ENCODE peak calls at places on chromosome 20, in four cellular contexts. One of them, this sample, is unnamed.

GRCh38 chr20:14882846-14883245 is 545.4 kb upstream of the FLRT3 start:
- DNase-seq in effector memory CD4-positive, alpha-beta T cell: no peak
- DNase-seq in activated T-cell treated with anti-CD3 and anti-CD28 coated beads for 1 hour: no peak
- DNase-seq in stimulated activated CD8-positive, alpha-beta memory T cell treated with anti-CD3 and anti-CD28 coated beads, Interleukin-2, amount 100 ng/mL, for 1 hour: no peak
- DNase-seq in this sample: no peak

GRCh38 chr20:38581013-38581412 is at the start of gene ADIG:
- DNase-seq in effector memory CD4-positive, alpha-beta T cell: no peak
- DNase-seq in activated T-cell treated with anti-CD3 and anti-CD28 coated beads for 1 hour: no peak
- DNase-seq in stimulated activated CD8-positive, alpha-beta memory T cell treated with anti-CD3 and anti-CD28 coated beads, Interleukin-2, amount 100 ng/mL, for 1 hour: no peak
- DNase-seq in this sample: no peak

GRCh38 chr20:62485062-62485700 is 9.4 kb upstream of the GATA5 start:
- DNase-seq in effector memory CD4-positive, alpha-beta T cell: no peak
- DNase-seq in activated T-cell treated with anti-CD3 and anti-CD28 coated beads for 1 hour: no peak
- DNase-seq in stimulated activated CD8-positive, alpha-beta memory T cell treated with anti-CD3 and anti-CD28 coated beads, Interleukin-2, amount 100 ng/mL, for 1 hour: no peak
- DNase-seq in this sample: no peak

GRCh38 chr20:51800769-51801219 is 1.5 kb downstream of the SALL4 start:
- DNase-seq in effector memory CD4-positive, alpha-beta T cell: no peak
- DNase-seq in activated T-cell treated with anti-CD3 and anti-CD28 coated beads for 1 hour: no peak
- DNase-seq in stimulated activated CD8-positive, alpha-beta memory T cell treated with anti-CD3 and anti-CD28 coated beads, Interleukin-2, amount 100 ng/mL, for 1 hour: no peak
- DNase-seq in this sample: no peak

GRCh38 chr20:364905-365794 is 15.4 kb upstream of the TRIB3 start:
- DNase-seq in effector memory CD4-positive, alpha-beta T cell: no peak
- DNase-seq in activated T-cell treated with anti-CD3 and anti-CD28 coated beads for 1 hour: no peak
- DNase-seq in stimulated activated CD8-positive, alpha-beta memory T cell treated with anti-CD3 and anti-CD28 coated beads, Interleukin-2, amount 100 ng/mL, for 1 hour: no peak
- DNase-seq in this sample: no peak

GRCh38 chr20:63745961-63746765 is 6.6 kb downstream of the SLC2A4RG start:
- DNase-seq in effector memory CD4-positive, alpha-beta T cell: no peak
- DNase-seq in activated T-cell treated with anti-CD3 and anti-CD28 coated beads for 1 hour: no peak
- DNase-seq in stimulated activated CD8-positive, alpha-beta memory T cell treated with anti-CD3 and anti-CD28 coated beads, Interleukin-2, amount 100 ng/mL, for 1 hour: no peak
- DNase-seq in this sample: no peak

GRCh38 chr20:17061721-17062120 is 165.1 kb upstream of the PCSK2 start:
- DNase-seq in effector memory CD4-positive, alpha-beta T cell: no peak
- DNase-seq in activated T-cell treated with anti-CD3 and anti-CD28 coated beads for 1 hour: no peak
- DNase-seq in stimulated activated CD8-positive, alpha-beta memory T cell treated with anti-CD3 and anti-CD28 coated beads, Interleukin-2, amount 100 ng/mL, for 1 hour: no peak
- DNase-seq in this sample: no peak

GRCh38 chr20:58970146-58970545 is 10.9 kb upstream of the NELFCD start:
- DNase-seq in effector memory CD4-positive, alpha-beta T cell: no peak
- DNase-seq in activated T-cell treated with anti-CD3 and anti-CD28 coated beads for 1 hour: no peak
- DNase-seq in stimulated activated CD8-positive, alpha-beta memory T cell treated with anti-CD3 and anti-CD28 coated beads, Interleukin-2, amount 100 ng/mL, for 1 hour: no peak
- DNase-seq in this sample: no peak

GRCh38 chr20:39879296-39879695 is 809.7 kb downstream of the MAFB start:
- DNase-seq in effector memory CD4-positive, alpha-beta T cell: no peak
- DNase-seq in activated T-cell treated with anti-CD3 and anti-CD28 coated beads for 1 hour: no peak
- DNase-seq in stimulated activated CD8-positive, alpha-beta memory T cell treated with anti-CD3 and anti-CD28 coated beads, Interleukin-2, amount 100 ng/mL, for 1 hour: no peak
- DNase-seq in this sample: no peak

GRCh38 chr20:54219751-54220426 is 12.0 kb downstream of the PFDN4 start:
- DNase-seq in effector memory CD4-positive, alpha-beta T cell: no peak
- DNase-seq in activated T-cell treated with anti-CD3 and anti-CD28 coated beads for 1 hour: no peak
- DNase-seq in stimulated activated CD8-positive, alpha-beta memory T cell treated with anti-CD3 and anti-CD28 coated beads, Interleukin-2, amount 100 ng/mL, for 1 hour: no peak
- DNase-seq in this sample: no peak

GRCh38 chr20:21503345-21503744 is 10.5 kb downstream of the NKX2-2 start:
- DNase-seq in effector memory CD4-positive, alpha-beta T cell: no peak
- DNase-seq in activated T-cell treated with anti-CD3 and anti-CD28 coated beads for 1 hour: no peak
- DNase-seq in stimulated activated CD8-positive, alpha-beta memory T cell treated with anti-CD3 and anti-CD28 coated beads, Interleukin-2, amount 100 ng/mL, for 1 hour: no peak
- DNase-seq in this sample: peak; percentile 78

GRCh38 chr20:4550740-4551139 is 171.0 kb upstream of the PRND start:
- DNase-seq in effector memory CD4-positive, alpha-beta T cell: no peak
- DNase-seq in activated T-cell treated with anti-CD3 and anti-CD28 coated beads for 1 hour: no peak
- DNase-seq in stimulated activated CD8-positive, alpha-beta memory T cell treated with anti-CD3 and anti-CD28 coated beads, Interleukin-2, amount 100 ng/mL, for 1 hour: no peak
- DNase-seq in this sample: no peak

GRCh38 chr20:8721098-8721497 is 347.8 kb upstream of the PLCB4 start:
- DNase-seq in effector memory CD4-positive, alpha-beta T cell: no peak
- DNase-seq in activated T-cell treated with anti-CD3 and anti-CD28 coated beads for 1 hour: no peak
- DNase-seq in stimulated activated CD8-positive, alpha-beta memory T cell treated with anti-CD3 and anti-CD28 coated beads, Interleukin-2, amount 100 ng/mL, for 1 hour: no peak
- DNase-seq in this sample: peak; percentile 44

GRCh38 chr20:5642155-5642981 is 107.8 kb upstream of the SHLD1 start:
- DNase-seq in effector memory CD4-positive, alpha-beta T cell: no peak
- DNase-seq in activated T-cell treated with anti-CD3 and anti-CD28 coated beads for 1 hour: no peak
- DNase-seq in stimulated activated CD8-positive, alpha-beta memory T cell treated with anti-CD3 and anti-CD28 coated beads, Interleukin-2, amount 100 ng/mL, for 1 hour: no peak
- DNase-seq in this sample: no peak

GRCh38 chr20:46145646-46146045 is 27.5 kb downstream of the CD40 start:
- DNase-seq in effector memory CD4-positive, alpha-beta T cell: no peak
- DNase-seq in activated T-cell treated with anti-CD3 and anti-CD28 coated beads for 1 hour: no peak
- DNase-seq in stimulated activated CD8-positive, alpha-beta memory T cell treated with anti-CD3 and anti-CD28 coated beads, Interleukin-2, amount 100 ng/mL, for 1 hour: no peak
- DNase-seq in this sample: no peak

GRCh38 chr20:58545565-58546195 is 30.5 kb upstream of the APCDD1L start:
- DNase-seq in effector memory CD4-positive, alpha-beta T cell: no peak
- DNase-seq in activated T-cell treated with anti-CD3 and anti-CD28 coated beads for 1 hour: no peak
- DNase-seq in stimulated activated CD8-positive, alpha-beta memory T cell treated with anti-CD3 and anti-CD28 coated beads, Interleukin-2, amount 100 ng/mL, for 1 hour: no peak
- DNase-seq in this sample: no peak

GRCh38 chr20:21162631-21163030 is 36.7 kb downstream of the KIZ start:
- DNase-seq in effector memory CD4-positive, alpha-beta T cell: no peak
- DNase-seq in activated T-cell treated with anti-CD3 and anti-CD28 coated beads for 1 hour: no peak
- DNase-seq in stimulated activated CD8-positive, alpha-beta memory T cell treated with anti-CD3 and anti-CD28 coated beads, Interleukin-2, amount 100 ng/mL, for 1 hour: no peak
- DNase-seq in this sample: no peak

GRCh38 chr20:48653706-48654051 is 174.1 kb downstream of the PREX1 start:
- DNase-seq in effector memory CD4-positive, alpha-beta T cell: no peak
- DNase-seq in activated T-cell treated with anti-CD3 and anti-CD28 coated beads for 1 hour: no peak
- DNase-seq in stimulated activated CD8-positive, alpha-beta memory T cell treated with anti-CD3 and anti-CD28 coated beads, Interleukin-2, amount 100 ng/mL, for 1 hour: no peak
- DNase-seq in this sample: no peak

GRCh38 chr20:60055740-60056139 is 97.5 kb downstream of the CDH26 start:
- DNase-seq in effector memory CD4-positive, alpha-beta T cell: peak; percentile 42
- DNase-seq in activated T-cell treated with anti-CD3 and anti-CD28 coated beads for 1 hour: peak; percentile 22
- DNase-seq in stimulated activated CD8-positive, alpha-beta memory T cell treated with anti-CD3 and anti-CD28 coated beads, Interleukin-2, amount 100 ng/mL, for 1 hour: no peak
- DNase-seq in this sample: peak; percentile 86

GRCh38 chr20:18404172-18404571 is 62.7 kb downstream of the DZANK1 start:
- DNase-seq in effector memory CD4-positive, alpha-beta T cell: no peak
- DNase-seq in activated T-cell treated with anti-CD3 and anti-CD28 coated beads for 1 hour: no peak
- DNase-seq in stimulated activated CD8-positive, alpha-beta memory T cell treated with anti-CD3 and anti-CD28 coated beads, Interleukin-2, amount 100 ng/mL, for 1 hour: no peak
- DNase-seq in this sample: peak; percentile 10

GRCh38 chr20:53692465-53693067 is 98.9 kb upstream of the ZNF217 start:
- DNase-seq in effector memory CD4-positive, alpha-beta T cell: no peak
- DNase-seq in activated T-cell treated with anti-CD3 and anti-CD28 coated beads for 1 hour: no peak
- DNase-seq in stimulated activated CD8-positive, alpha-beta memory T cell treated with anti-CD3 and anti-CD28 coated beads, Interleukin-2, amount 100 ng/mL, for 1 hour: no peak
- DNase-seq in this sample: no peak

GRCh38 chr20:45917790-45918141 is 5.8 kb upstream of the PLTP start:
- DNase-seq in effector memory CD4-positive, alpha-beta T cell: no peak
- DNase-seq in activated T-cell treated with anti-CD3 and anti-CD28 coated beads for 1 hour: no peak
- DNase-seq in stimulated activated CD8-positive, alpha-beta memory T cell treated with anti-CD3 and anti-CD28 coated beads, Interleukin-2, amount 100 ng/mL, for 1 hour: no peak
- DNase-seq in this sample: no peak

GRCh38 chr20:4026093-4026601 is 10.8 kb upstream of the RNF24 start:
- DNase-seq in effector memory CD4-positive, alpha-beta T cell: no peak
- DNase-seq in activated T-cell treated with anti-CD3 and anti-CD28 coated beads for 1 hour: no peak
- DNase-seq in stimulated activated CD8-positive, alpha-beta memory T cell treated with anti-CD3 and anti-CD28 coated beads, Interleukin-2, amount 100 ng/mL, for 1 hour: no peak
- DNase-seq in this sample: no peak

GRCh38 chr20:33826270-33826897 is 15.2 kb downstream of the CHMP4B start:
- DNase-seq in effector memory CD4-positive, alpha-beta T cell: no peak
- DNase-seq in activated T-cell treated with anti-CD3 and anti-CD28 coated beads for 1 hour: no peak
- DNase-seq in stimulated activated CD8-positive, alpha-beta memory T cell treated with anti-CD3 and anti-CD28 coated beads, Interleukin-2, amount 100 ng/mL, for 1 hour: no peak
- DNase-seq in this sample: no peak

This sample was measured in Jurkat, Clone E6-1.